ENCODE peak calls at places on chromosome 16, in eight cellular contexts. W, Y, R, B, P, V, H and L are unnamed samples.

GRCh38 chr16:58638148-58639036 is 8.8 kb upstream of the CNOT1 start:
- DNase-seq in W (peak), Y (peak), R (no peak), B (peak), P (no peak), V (no peak), H (peak), L (peak)

GRCh38 chr16:65786916-65787315 is 579.6 kb upstream of the CDH5 start:
- DNase-seq in W (peak), Y (no peak), R (no peak), B (peak), P (no peak), V (no peak), H (no peak), L (no peak)

GRCh38 chr16:6103561-6103960 is 1006.0 kb upstream of the EEF2KMT start:
- DNase-seq in W (no peak), Y (no peak), R (no peak), B (no peak), P (no peak), V (no peak), H (no peak), L (no peak)

GRCh38 chr16:87273471-87274030 is 43.6 kb downstream of the C16orf95 start:
- DNase-seq in W (no peak), Y (no peak), R (no peak), B (no peak), P (no peak), V (no peak), H (no peak), L (no peak)

GRCh38 chr16:81461756-81462155 is 17.1 kb downstream of the CMIP start:
- DNase-seq in W (no peak), Y (no peak), R (no peak), B (no peak), P (no peak), V (no peak), H (no peak), L (no peak)

GRCh38 chr16:31471875-31472558 is at the start of gene TGFB1I1:
- DNase-seq in W (peak), Y (peak), R (no peak), B (peak), P (no peak), V (no peak), H (peak), L (peak)

GRCh38 chr16:12392585-12393089 is 411.1 kb downstream of the CPPED1 start:
- DNase-seq in W (no peak), Y (no peak), R (no peak), B (no peak), P (no peak), V (no peak), H (no peak), L (no peak)

GRCh38 chr16:70657956-70658355 is 11.6 kb downstream of the IL34 start:
- DNase-seq in W (no peak), Y (no peak), R (no peak), B (no peak), P (no peak), V (no peak), H (no peak), L (no peak)

GRCh38 chr16:4488486-4488967 is 12.3 kb downstream of the HMOX2 start:
- DNase-seq in W (peak), Y (no peak), R (no peak), B (peak), P (no peak), V (no peak), H (no peak), L (no peak)

GRCh38 chr16:88451586-88452484 is 1.2 kb upstream of the ZFPM1 start:
- DNase-seq in W (no peak), Y (no peak), R (no peak), B (no peak), P (no peak), V (no peak), H (no peak), L (no peak)

GRCh38 chr16:81445143-81445922 is 725 bp downstream of the CMIP start:
- DNase-seq in W (no peak), Y (peak), R (no peak), B (no peak), P (peak), V (no peak), H (no peak), L (peak)

GRCh38 chr16:86772671-86773338 is 194.5 kb downstream of the FOXL1 start:
- DNase-seq in W (peak), Y (no peak), R (no peak), B (peak), P (no peak), V (no peak), H (no peak), L (no peak)

GRCh38 chr16:4313563-4314531 is 2.0 kb upstream of the GLIS2 start:
- DNase-seq in W (peak), Y (peak), R (no peak), B (peak), P (no peak), V (no peak), H (peak), L (no peak)

GRCh38 chr16:80303691-80304090 is 237.1 kb upstream of the DYNLRB2 start:
- DNase-seq in W (no peak), Y (no peak), R (no peak), B (no peak), P (no peak), V (no peak), H (no peak), L (no peak)